ENCODE peak calls at places on chromosome 9, in eight cellular contexts. T, W, E, L, Y, A, V and U are unnamed samples.

GRCh38 chr9:117779760-117780159 is 75.6 kb downstream of the TLR4 start:
- DNase-seq in W (no peak), E (no peak), A (no peak), Y (no peak), L (no peak), T (no peak), V (no peak), U (no peak)

GRCh38 chr9:14993061-14993800 is 83.0 kb upstream of the FREM1 start:
- DNase-seq in L (no peak), T (peak; percentile 89), V (peak; percentile 78), A (peak; percentile 53), E (peak; percentile 7), Y (peak; percentile 74), W (peak; percentile 96), U (peak; percentile 90)

GRCh38 chr9:134370638-134371037 is 44.4 kb downstream of the RXRA start:
- DNase-seq in Y (no peak), E (no peak), V (no peak), W (no peak), A (no peak), L (no peak), T (no peak), U (no peak)

GRCh38 chr9:14238518-14238917 is 75.4 kb downstream of the NFIB start:
- DNase-seq in A (peak; percentile 20), W (peak; percentile 61), L (no peak), Y (peak; percentile 75), V (no peak), E (no peak), T (peak; percentile 46), U (no peak)

GRCh38 chr9:69004836-69005235 is 9.1 kb downstream of the PRKACG start:
- DNase-seq in A (no peak), E (no peak), L (no peak), W (peak; percentile 11), Y (no peak), T (no peak), V (no peak), U (no peak)

GRCh38 chr9:34991833-34992375 is 2.4 kb downstream of the DNAJB5 start:
- DNase-seq in V (no peak), W (no peak), L (no peak), T (no peak), E (no peak), Y (no peak), A (no peak), U (no peak)

GRCh38 chr9:98808411-98808815 is 943 bp downstream of the GALNT12 start:
- DNase-seq in E (no peak), Y (no peak), A (no peak), L (no peak), V (no peak), W (no peak), T (no peak), U (no peak)

GRCh38 chr9:126804696-126805545 is at the start of gene ZBTB43:
- DNase-seq in W (peak; percentile 98), L (peak; percentile 72), V (peak; percentile 96), Y (peak; percentile 95), A (peak; percentile 95), T (peak; percentile 97), E (peak; percentile 99), U (peak; percentile 99)

GRCh38 chr9:10268500-10269485 is 344.0 kb downstream of the PTPRD start:
- DNase-seq in A (no peak), Y (peak; percentile 46), T (peak; percentile 77), E (no peak), L (no peak), V (peak; percentile 10), W (no peak), U (no peak)

GRCh38 chr9:128523199-128523925 is 18.8 kb downstream of the GLE1 start:
- DNase-seq in Y (peak; percentile 38), T (no peak), V (no peak), W (peak; percentile 72), L (no peak), A (no peak), E (no peak), U (peak; percentile 31)

GRCh38 chr9:29212590-29213373 is 1639.5 kb upstream of the C9orf72 start:
- DNase-seq in V (peak; percentile 24), A (no peak), T (peak; percentile 58), Y (no peak), L (no peak), E (no peak), W (no peak), U (no peak)

GRCh38 chr9:28951945-28952344 is 1378.7 kb upstream of the C9orf72 start:
- DNase-seq in W (peak; percentile 1), Y (peak; percentile 9), V (no peak), T (no peak), L (no peak), E (no peak), A (no peak), U (no peak)

GRCh38 chr9:107819772-107820171 is 330.2 kb upstream of the KLF4 start:
- DNase-seq in L (no peak), A (no peak), Y (no peak), T (no peak), V (no peak), E (no peak), W (peak; percentile 27), U (no peak)

GRCh38 chr9:23769307-23769935 is 56.6 kb downstream of the ELAVL2 start:
- DNase-seq in A (peak; percentile 25), T (no peak), W (no peak), Y (no peak), L (peak; percentile 80), E (no peak), V (no peak), U (peak; percentile 82)

GRCh38 chr9:16687678-16688369 is 182.6 kb downstream of the BNC2 start:
- DNase-seq in A (no peak), Y (no peak), E (no peak), T (no peak), L (no peak), V (no peak), W (no peak), U (no peak)

GRCh38 chr9:4117835-4118610 is 181.8 kb downstream of the GLIS3 start:
- DNase-seq in L (no peak), A (no peak), W (no peak), Y (no peak), E (peak; percentile 20), V (no peak), T (peak; percentile 23), U (no peak)